ENCODE peak calls at places on chromosomes 5 and 9, in six cellular contexts. M is AG04450, K is neural progenitor cell, P is IMR-90, R is left ventricle myocardium inferior, F is HCT116. J is an unnamed sample.

GRCh38 chr9:130932220-130933069 is 6.6 kb downstream of the FIBCD1 start:
- DNase-seq in K (peak), R (peak), P (peak), F (no peak), M (no peak), J (no peak)

GRCh38 chr5:107670028-107670926 is 460 bp downstream of the EFNA5 start:
- DNase-seq in P (peak), M (no peak), R (peak), K (peak), F (no peak), J (peak)

GRCh38 chr5:1793301-1793740 is 6.3 kb downstream of the MRPL36 start:
- DNase-seq in R (no peak), M (no peak), K (no peak), P (peak), F (no peak), J (no peak)

GRCh38 chr5:123206618-123207320 is 117.7 kb downstream of the PRDM6 start:
- DNase-seq in R (no peak), P (peak), K (no peak), F (no peak), M (no peak), J (no peak)

GRCh38 chr5:5169466-5169865 is 29.3 kb downstream of the ADAMTS16 start:
- DNase-seq in F (no peak), P (no peak), R (no peak), M (no peak), K (no peak), J (no peak)

GRCh38 chr5:78509884-78510769 is 138.4 kb downstream of the LHFPL2 start:
- DNase-seq in K (peak), F (no peak), R (peak), M (no peak), P (no peak), J (no peak)

GRCh38 chr5:80797428-80798024 is 142.7 kb upstream of the DHFR start:
- DNase-seq in M (no peak), R (no peak), F (no peak), P (no peak), K (no peak), J (no peak)

GRCh38 chr9:126605792-126606482 is 7.8 kb upstream of the LMX1B start:
- DNase-seq in R (no peak), F (no peak), M (no peak), P (no peak), K (no peak), J (no peak)

GRCh38 chr5:175347027-175347426 is 97.0 kb downstream of the DRD1 start:
- DNase-seq in R (no peak), P (peak), K (peak), M (peak), F (peak), J (peak)

GRCh38 chr5:175728885-175729828 is 71.3 kb downstream of the HRH2 start:
- DNase-seq in K (peak), P (no peak), M (no peak), R (no peak), F (no peak), J (no peak)

GRCh38 chr9:129776938-129777768 is 24.3 kb upstream of the PTGES start:
- DNase-seq in P (peak), F (peak), M (peak), K (peak), R (peak), J (peak)

GRCh38 chr5:30498972-30499371 is 694.5 kb upstream of the CDH6 start:
- DNase-seq in K (no peak), R (no peak), F (no peak), P (no peak), M (no peak), J (no peak)

GRCh38 chr5:145903862-145904261 is 31.0 kb upstream of the GRXCR2 start:
- DNase-seq in K (no peak), M (no peak), F (no peak), P (peak), R (no peak), J (no peak)

GRCh38 chr5:88304356-88304755 is 35.7 kb upstream of the TMEM161B start:
- DNase-seq in F (no peak), R (no peak), P (no peak), K (peak), M (no peak), J (no peak)

GRCh38 chr5:74630387-74631087 is 10.0 kb downstream of the ENC1 start:
- DNase-seq in F (no peak), M (peak), R (no peak), K (no peak), P (peak), J (peak)

GRCh38 chr5:138110266-138110963 is 26.6 kb downstream of the WNT8A start:
- DNase-seq in K (peak), M (no peak), F (no peak), P (no peak), R (no peak), J (no peak)

DNA sequence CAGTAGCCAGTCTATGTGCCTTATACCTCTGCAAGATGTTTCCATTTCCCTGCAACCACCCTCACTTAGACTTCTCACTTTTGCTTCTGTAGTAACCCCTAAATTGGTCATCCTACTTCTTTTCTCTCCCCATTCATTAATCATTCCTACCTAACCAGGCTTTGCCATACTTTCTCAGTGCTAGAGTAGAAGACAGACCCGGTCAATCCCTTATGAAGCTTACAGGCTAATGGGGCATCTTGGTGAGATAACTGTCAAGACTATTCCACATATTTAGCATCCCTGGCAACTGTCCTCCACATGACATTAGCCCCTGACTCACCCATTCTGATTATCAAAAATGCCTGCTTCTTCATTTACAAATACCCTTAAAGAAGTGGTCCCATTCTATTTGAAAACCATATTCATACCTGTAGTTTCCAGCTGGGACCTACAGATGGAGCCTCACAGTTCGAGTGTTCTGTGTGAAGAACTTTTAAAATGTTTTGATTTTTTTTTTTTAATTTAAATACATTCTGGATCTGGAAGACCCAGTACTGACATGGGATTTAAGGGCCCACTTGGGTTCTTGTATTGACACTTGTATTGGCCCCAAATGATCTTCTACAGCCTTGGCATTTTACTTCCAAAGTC is 21.0 kb downstream of the F2RL2 start:
- DNase-seq in K (no peak), M (no peak), P (peak), F (no peak), R (no peak), J (no peak)
- TF ChIP-seq CTCF in K (peak), M (peak), P (peak), F (peak), R (no peak), J (peak)

GRCh38 chr5:144032375-144032774 is 138.1 kb downstream of the YIPF5 start:
- DNase-seq in P (no peak), F (no peak), R (peak), K (no peak), M (no peak), J (no peak)

GRCh38 chr5:144026286-144026685 is 144.2 kb downstream of the YIPF5 start:
- DNase-seq in P (no peak), M (no peak), R (no peak), F (no peak), K (no peak), J (no peak)

GRCh38 chr5:144030904-144031303 is 139.6 kb downstream of the YIPF5 start:
- DNase-seq in R (no peak), K (no peak), P (no peak), M (no peak), F (no peak), J (no peak)

GRCh38 chr5:144028058-144028457 is 142.4 kb downstream of the YIPF5 start:
- DNase-seq in P (peak), K (no peak), R (no peak), F (no peak), M (no peak), J (no peak)

DNA sequence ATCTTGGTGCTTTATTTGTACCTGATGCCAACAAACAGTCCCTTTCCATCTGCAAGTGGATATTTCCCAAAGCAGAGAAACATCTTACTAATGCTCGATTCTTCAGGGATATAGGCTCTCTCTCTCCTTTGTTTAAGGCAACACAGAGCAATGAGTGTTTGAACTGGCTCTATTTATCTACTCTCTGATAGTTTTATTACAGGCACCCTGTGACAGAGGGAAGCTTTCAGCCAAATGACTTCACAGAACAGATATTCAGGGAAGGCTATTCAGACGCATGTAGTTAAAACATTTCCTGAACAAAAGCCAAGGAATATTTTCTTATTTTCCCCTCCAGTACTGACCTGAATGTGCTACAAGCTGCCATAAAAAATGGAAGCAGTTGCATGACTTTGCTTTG is 141.8 kb downstream of the YIPF5 start:
- DNase-seq in P (peak), K (no peak), R (no peak), M (peak), F (no peak), J (peak)
- H3K27ac ChIP-seq in P (peak), K (no peak), R (peak), M (peak), F (no peak), J (no peak)

GRCh38 chr5:153425914-153426313 is 64.6 kb upstream of the GRIA1 start:
- DNase-seq in F (peak), R (no peak), M (no peak), K (no peak), P (no peak), J (peak)
- TF ChIP-seq CTCF in F (peak), R (no peak), M (no peak), K (peak), P (no peak), J (peak)

DNA sequence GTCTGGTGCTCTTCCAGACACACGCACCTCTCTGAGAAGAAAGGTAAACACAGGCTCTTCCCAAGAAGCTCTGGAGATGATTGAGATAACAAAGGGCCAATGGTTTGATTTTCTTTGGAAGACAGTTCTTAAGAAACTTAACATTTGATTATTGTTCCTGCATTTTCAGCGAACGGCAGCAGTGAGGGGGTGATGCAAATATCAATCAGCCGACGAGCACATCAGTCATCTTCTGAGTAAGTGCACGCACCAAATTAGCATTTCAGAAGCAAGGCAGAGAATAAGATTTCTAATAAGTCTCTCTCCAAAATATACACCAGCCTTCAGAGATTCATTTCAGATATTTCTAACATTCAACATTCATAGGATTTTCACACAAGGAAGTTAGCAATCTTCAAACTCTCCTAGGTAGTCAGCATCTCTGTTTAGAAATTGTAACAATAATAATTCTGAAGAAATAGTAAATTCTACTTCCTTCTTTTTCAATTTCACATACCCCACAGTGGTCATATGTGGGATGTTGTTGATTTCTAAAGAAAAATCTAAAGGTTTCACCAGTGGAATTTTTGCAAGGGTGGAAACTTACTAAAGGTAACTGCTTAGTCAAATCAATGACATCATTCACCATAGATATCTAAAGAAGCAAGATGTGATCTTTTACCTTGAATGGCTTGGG is 250.3 kb downstream of the SEC61B start:
- DNase-seq in K (no peak), P (no peak), M (no peak), F (no peak), R (no peak), J (no peak)
- H3K27ac ChIP-seq in K (no peak), P (no peak), M (no peak), F (no peak), R (no peak), J (no peak)